ENCODE peak calls at places on chromosomes 2 and 18, in seven cellular contexts. One of them, this sample, is unnamed.

GRCh38 chr2:216850665-216851327 is 9.1 kb downstream of the TNP1 start:
- DNase-seq in naive thymus-derived CD8-positive, alpha-beta T cell: no peak
- DNase-seq in putamen: peak
- DNase-seq in BJ: no peak
- DNase-seq in posterior vena cava: no peak
- DNase-seq in body of pancreas: no peak
- DNase-seq in GM13977: no peak
- DNase-seq in this sample: no peak

GRCh38 chr2:6823111-6823510 is 42.6 kb downstream of the CMPK2 start:
- DNase-seq in naive thymus-derived CD8-positive, alpha-beta T cell: no peak
- DNase-seq in putamen: no peak
- DNase-seq in BJ: peak
- DNase-seq in posterior vena cava: no peak
- DNase-seq in body of pancreas: no peak
- DNase-seq in GM13977: no peak
- DNase-seq in this sample: no peak

GRCh38 chr2:22930781-22931180 is 454.2 kb upstream of the KLHL29 start:
- DNase-seq in naive thymus-derived CD8-positive, alpha-beta T cell: no peak
- DNase-seq in putamen: no peak
- DNase-seq in BJ: no peak
- DNase-seq in posterior vena cava: no peak
- DNase-seq in body of pancreas: no peak
- DNase-seq in GM13977: no peak
- DNase-seq in this sample: no peak

GRCh38 chr2:43005211-43005974 is 213.0 kb upstream of the HAAO start:
- DNase-seq in naive thymus-derived CD8-positive, alpha-beta T cell: no peak
- DNase-seq in putamen: peak
- DNase-seq in BJ: no peak
- DNase-seq in posterior vena cava: no peak
- DNase-seq in body of pancreas: peak
- DNase-seq in GM13977: no peak
- DNase-seq in this sample: no peak

GRCh38 chr2:75337619-75338018 is 138.3 kb upstream of the TACR1 start:
- DNase-seq in naive thymus-derived CD8-positive, alpha-beta T cell: no peak
- DNase-seq in putamen: no peak
- DNase-seq in BJ: no peak
- DNase-seq in posterior vena cava: no peak
- DNase-seq in body of pancreas: no peak
- DNase-seq in GM13977: no peak
- DNase-seq in this sample: no peak

GRCh38 chr2:45184606-45185005 is 175.4 kb upstream of the SIX2 start:
- DNase-seq in naive thymus-derived CD8-positive, alpha-beta T cell: no peak
- DNase-seq in putamen: no peak
- DNase-seq in BJ: no peak
- DNase-seq in posterior vena cava: peak
- DNase-seq in body of pancreas: no peak
- DNase-seq in GM13977: no peak
- DNase-seq in this sample: no peak

GRCh38 chr2:237682901-237683670 is 55.7 kb downstream of the LRRFIP1 start:
- DNase-seq in naive thymus-derived CD8-positive, alpha-beta T cell: no peak
- DNase-seq in putamen: no peak
- DNase-seq in BJ: no peak
- DNase-seq in posterior vena cava: no peak
- DNase-seq in body of pancreas: no peak
- DNase-seq in GM13977: no peak
- DNase-seq in this sample: no peak

GRCh38 chr2:226664140-226664539 is 135.5 kb downstream of the IRS1 start:
- DNase-seq in naive thymus-derived CD8-positive, alpha-beta T cell: no peak
- DNase-seq in putamen: no peak
- DNase-seq in BJ: no peak
- DNase-seq in posterior vena cava: no peak
- DNase-seq in body of pancreas: peak
- DNase-seq in GM13977: no peak
- DNase-seq in this sample: no peak

GRCh38 chr2:47354013-47354816 is 48.7 kb upstream of the MSH2 start:
- DNase-seq in naive thymus-derived CD8-positive, alpha-beta T cell: no peak
- DNase-seq in putamen: no peak
- DNase-seq in BJ: no peak
- DNase-seq in posterior vena cava: no peak
- DNase-seq in body of pancreas: no peak
- DNase-seq in GM13977: no peak
- DNase-seq in this sample: no peak

GRCh38 chr2:208033701-208034502 is 8.6 kb upstream of the PLEKHM3 start:
- DNase-seq in naive thymus-derived CD8-positive, alpha-beta T cell: peak
- DNase-seq in putamen: no peak
- DNase-seq in BJ: no peak
- DNase-seq in posterior vena cava: no peak
- DNase-seq in body of pancreas: peak
- DNase-seq in GM13977: peak
- DNase-seq in this sample: no peak

GRCh38 chr2:162677476-162677875 is 161.1 kb downstream of the KCNH7 start:
- DNase-seq in naive thymus-derived CD8-positive, alpha-beta T cell: no peak
- DNase-seq in putamen: no peak
- DNase-seq in BJ: no peak
- DNase-seq in posterior vena cava: no peak
- DNase-seq in body of pancreas: no peak
- DNase-seq in GM13977: no peak
- DNase-seq in this sample: no peak

GRCh38 chr2:102276549-102277201 is 34.7 kb upstream of the IL1RL1 start:
- DNase-seq in naive thymus-derived CD8-positive, alpha-beta T cell: no peak
- DNase-seq in putamen: no peak
- DNase-seq in BJ: no peak
- DNase-seq in posterior vena cava: no peak
- DNase-seq in body of pancreas: no peak
- DNase-seq in GM13977: no peak
- DNase-seq in this sample: no peak

GRCh38 chr2:45678791-45679348 is 27.4 kb downstream of the PRKCE start:
- DNase-seq in naive thymus-derived CD8-positive, alpha-beta T cell: no peak
- DNase-seq in putamen: no peak
- DNase-seq in BJ: no peak
- DNase-seq in posterior vena cava: no peak
- DNase-seq in body of pancreas: no peak
- DNase-seq in GM13977: no peak
- DNase-seq in this sample: no peak

GRCh38 chr18:79533591-79533990 is 137.9 kb downstream of the NFATC1 start:
- DNase-seq in naive thymus-derived CD8-positive, alpha-beta T cell: no peak
- DNase-seq in putamen: no peak
- DNase-seq in BJ: no peak
- DNase-seq in posterior vena cava: peak
- DNase-seq in body of pancreas: no peak
- DNase-seq in GM13977: no peak
- DNase-seq in this sample: no peak

GRCh38 chr2:142472382-142472781 is 341.6 kb upstream of the LRP1B start:
- DNase-seq in naive thymus-derived CD8-positive, alpha-beta T cell: no peak
- DNase-seq in putamen: no peak
- DNase-seq in BJ: no peak
- DNase-seq in posterior vena cava: no peak
- DNase-seq in body of pancreas: no peak
- DNase-seq in GM13977: no peak
- DNase-seq in this sample: no peak

GRCh38 chr2:112706170-112706664 is 14.6 kb upstream of the NT5DC4 start:
- DNase-seq in naive thymus-derived CD8-positive, alpha-beta T cell: no peak
- DNase-seq in putamen: no peak
- DNase-seq in BJ: no peak
- DNase-seq in posterior vena cava: no peak
- DNase-seq in body of pancreas: no peak
- DNase-seq in GM13977: no peak
- DNase-seq in this sample: no peak

GRCh38 chr18:9649164-9649540 is 34.8 kb upstream of the PPP4R1 start:
- DNase-seq in naive thymus-derived CD8-positive, alpha-beta T cell: no peak
- DNase-seq in putamen: no peak
- DNase-seq in BJ: no peak
- DNase-seq in posterior vena cava: no peak
- DNase-seq in body of pancreas: no peak
- DNase-seq in GM13977: no peak
- DNase-seq in this sample: no peak

GRCh38 chr2:179711375-179711774 is 150.0 kb downstream of the ZNF385B start:
- DNase-seq in naive thymus-derived CD8-positive, alpha-beta T cell: no peak
- DNase-seq in putamen: no peak
- DNase-seq in BJ: no peak
- DNase-seq in posterior vena cava: no peak
- DNase-seq in body of pancreas: no peak
- DNase-seq in GM13977: no peak
- DNase-seq in this sample: no peak

GRCh38 chr2:111167238-111168162 is 46.8 kb downstream of the BCL2L11 start:
- DNase-seq in naive thymus-derived CD8-positive, alpha-beta T cell: no peak
- DNase-seq in putamen: no peak
- DNase-seq in BJ: no peak
- DNase-seq in posterior vena cava: no peak
- DNase-seq in body of pancreas: no peak
- DNase-seq in GM13977: peak
- DNase-seq in this sample: no peak

GRCh38 chr2:36889782-36890181 is 76.6 kb downstream of the STRN start:
- DNase-seq in naive thymus-derived CD8-positive, alpha-beta T cell: no peak
- DNase-seq in putamen: no peak
- DNase-seq in BJ: peak
- DNase-seq in posterior vena cava: no peak
- DNase-seq in body of pancreas: no peak
- DNase-seq in GM13977: no peak
- DNase-seq in this sample: peak

GRCh38 chr2:30363406-30363805 is 83.6 kb upstream of the LCLAT1 start:
- DNase-seq in naive thymus-derived CD8-positive, alpha-beta T cell: no peak
- DNase-seq in putamen: no peak
- DNase-seq in BJ: no peak
- DNase-seq in posterior vena cava: no peak
- DNase-seq in body of pancreas: no peak
- DNase-seq in GM13977: no peak
- DNase-seq in this sample: no peak

GRCh38 chr2:162582357-162582798 is 238.4 kb downstream of the GCA start:
- DNase-seq in naive thymus-derived CD8-positive, alpha-beta T cell: no peak
- DNase-seq in putamen: no peak
- DNase-seq in BJ: no peak
- DNase-seq in posterior vena cava: no peak
- DNase-seq in body of pancreas: peak
- DNase-seq in GM13977: no peak
- DNase-seq in this sample: no peak

GRCh38 chr2:16617282-16618266 is 48.1 kb downstream of the CYRIA start:
- DNase-seq in naive thymus-derived CD8-positive, alpha-beta T cell: no peak
- DNase-seq in putamen: no peak
- DNase-seq in BJ: no peak
- DNase-seq in posterior vena cava: no peak
- DNase-seq in body of pancreas: peak
- DNase-seq in GM13977: no peak
- DNase-seq in this sample: no peak

GRCh38 chr2:44753552-44754285 is 187.8 kb upstream of the SIX3 start:
- DNase-seq in naive thymus-derived CD8-positive, alpha-beta T cell: no peak
- DNase-seq in putamen: no peak
- DNase-seq in BJ: no peak
- DNase-seq in posterior vena cava: no peak
- DNase-seq in body of pancreas: no peak
- DNase-seq in GM13977: no peak
- DNase-seq in this sample: no peak

GRCh38 chr2:226556050-226556449 is 243.6 kb downstream of the IRS1 start:
- DNase-seq in naive thymus-derived CD8-positive, alpha-beta T cell: no peak
- DNase-seq in putamen: no peak
- DNase-seq in BJ: no peak
- DNase-seq in posterior vena cava: no peak
- DNase-seq in body of pancreas: no peak
- DNase-seq in GM13977: no peak
- DNase-seq in this sample: no peak

GRCh38 chr2:118509319-118510016 is 338.0 kb downstream of the EN1 start:
- DNase-seq in naive thymus-derived CD8-positive, alpha-beta T cell: no peak
- DNase-seq in putamen: no peak
- DNase-seq in BJ: no peak
- DNase-seq in posterior vena cava: no peak
- DNase-seq in body of pancreas: no peak
- DNase-seq in GM13977: no peak
- DNase-seq in this sample: no peak

GRCh38 chr2:23430263-23430662 is 45.3 kb downstream of the KLHL29 start:
- DNase-seq in naive thymus-derived CD8-positive, alpha-beta T cell: no peak
- DNase-seq in putamen: no peak
- DNase-seq in BJ: no peak
- DNase-seq in posterior vena cava: no peak
- DNase-seq in body of pancreas: no peak
- DNase-seq in GM13977: no peak
- DNase-seq in this sample: no peak

GRCh38 chr2:172395503-172395902 is 31.9 kb upstream of the ITGA6 start:
- DNase-seq in naive thymus-derived CD8-positive, alpha-beta T cell: no peak
- DNase-seq in putamen: no peak
- DNase-seq in BJ: no peak
- DNase-seq in posterior vena cava: no peak
- DNase-seq in body of pancreas: no peak
- DNase-seq in GM13977: no peak
- DNase-seq in this sample: no peak

GRCh38 chr2:121527009-121527682 is 3.5 kb upstream of the RNU4ATAC start:
- DNase-seq in naive thymus-derived CD8-positive, alpha-beta T cell: no peak
- DNase-seq in putamen: no peak
- DNase-seq in BJ: no peak
- DNase-seq in posterior vena cava: no peak
- DNase-seq in body of pancreas: no peak
- DNase-seq in GM13977: no peak
- DNase-seq in this sample: no peak

GRCh38 chr2:191626497-191627151 is 51.3 kb upstream of the NABP1 start:
- DNase-seq in naive thymus-derived CD8-positive, alpha-beta T cell: no peak
- DNase-seq in putamen: no peak
- DNase-seq in BJ: no peak
- DNase-seq in posterior vena cava: no peak
- DNase-seq in body of pancreas: no peak
- DNase-seq in GM13977: no peak
- DNase-seq in this sample: peak